ENCODE peak calls at places on chromosomes 7 and 10, in nine cellular contexts. G is RWPE2, D is HCT116, H is nephron progenitor cell, L is left colon, Z is ecto neural progenitor cell, I is endodermal cell, R is hypothalamus, F is immature natural killer cell. X is an unnamed sample.

GRCh38 chr10:128105383-128105782 is 20.8 kb downstream of the MKI67 start:
- DNase-seq in F (no peak), D (no peak), H (no peak), Z (no peak), R (no peak), G (no peak), L (no peak), I (no peak), X (no peak)

GRCh38 chr7:111045469-111045868 is 45.5 kb upstream of the LRRN3 start:
- DNase-seq in Z (no peak), I (no peak), L (no peak), H (no peak), R (no peak), F (no peak), D (no peak), G (no peak), X (peak; percentile 27)

GRCh38 chr7:140621326-140622035 is 19.1 kb downstream of the DENND2A start:
- DNase-seq in F (no peak), D (no peak), I (no peak), R (no peak), H (no peak), G (no peak), L (no peak), Z (no peak), X (no peak)

GRCh38 chr7:142709921-142710320 is 39.4 kb upstream of the PRSS1 start:
- DNase-seq in I (no peak), D (no peak), R (no peak), L (no peak), G (no peak), Z (no peak), F (no peak), H (no peak), X (no peak)

GRCh38 chr7:150337179-150337578 is 4.2 kb downstream of the RARRES2 start:
- DNase-seq in F (no peak), D (no peak), R (no peak), H (no peak), I (no peak), Z (no peak), G (no peak), L (peak; percentile 62), X (no peak)

GRCh38 chr10:58438340-58438739 is 53.1 kb downstream of the TFAM start:
- DNase-seq in D (no peak), R (no peak), G (no peak), I (no peak), Z (no peak), L (no peak), H (no peak), F (no peak), X (no peak)

GRCh38 chr7:26090927-26091519 is 61.0 kb upstream of the NFE2L3 start:
- DNase-seq in R (peak; percentile 3), L (no peak), D (peak; percentile 59), F (peak; percentile 32), Z (no peak), H (peak; percentile 17), G (no peak), I (no peak), X (peak; percentile 87)

GRCh38 chr7:90119178-90119971 is 34.9 kb upstream of the STEAP1 start:
- DNase-seq in F (no peak), I (peak; percentile 61), D (no peak), G (no peak), H (peak; percentile 57), R (peak; percentile 64), Z (peak; percentile 49), L (peak; percentile 6), X (peak; percentile 55)

GRCh38 chr7:47449810-47450586 is 131.9 kb downstream of the TNS3 start:
- DNase-seq in R (no peak), L (no peak), G (no peak), H (no peak), I (no peak), Z (no peak), D (no peak), F (no peak), X (no peak)

GRCh38 chr7:123410273-123410928 is 124.0 kb downstream of the IQUB start:
- DNase-seq in R (no peak), D (no peak), L (no peak), H (no peak), I (no peak), Z (no peak), F (no peak), G (no peak), X (no peak)

GRCh38 chr7:30159698-30160143 is 24.9 kb downstream of the MTURN start:
- DNase-seq in R (no peak), I (peak; percentile 72), F (no peak), H (peak; percentile 15), Z (no peak), L (peak; percentile 40), D (no peak), G (no peak), X (peak; percentile 61)

GRCh38 chr7:63105978-63106377 is 892.7 kb upstream of the ZNF722 start:
- DNase-seq in H (no peak), L (no peak), I (no peak), G (no peak), Z (no peak), D (no peak), R (no peak), F (no peak), X (no peak)

GRCh38 chr10:102603946-102604345 is 40.3 kb upstream of the TRIM8 start:
- DNase-seq in F (no peak), Z (no peak), G (no peak), L (no peak), R (no peak), D (no peak), H (no peak), I (no peak), X (no peak)

GRCh38 chr7:155996718-155997059 is 184.4 kb upstream of the SHH start:
- DNase-seq in F (no peak), R (no peak), L (no peak), H (no peak), D (no peak), G (no peak), Z (no peak), I (peak; percentile 3), X (no peak)

GRCh38 chr7:1763033-1763432 is 93.0 kb downstream of the ELFN1 start:
- DNase-seq in F (no peak), H (no peak), G (peak; percentile 13), I (no peak), R (no peak), D (no peak), Z (no peak), L (no peak), X (no peak)

GRCh38 chr10:53650794-53651193 is 878.2 kb upstream of the MBL2 start:
- DNase-seq in D (no peak), Z (no peak), H (no peak), L (no peak), F (no peak), R (no peak), I (no peak), G (no peak), X (no peak)

GRCh38 chr7:26490631-26491624 is 199.3 kb downstream of the SNX10 start:
- DNase-seq in G (peak; percentile 77), D (no peak), I (no peak), L (peak; percentile 22), R (no peak), Z (no peak), H (no peak), F (no peak), X (no peak)

GRCh38 chr10:70186571-70186970 is 16.3 kb upstream of the SAR1A start:
- DNase-seq in D (no peak), F (no peak), R (no peak), Z (no peak), I (no peak), H (no peak), G (no peak), L (no peak), X (no peak)

GRCh38 chr10:11823122-11823988 is at the start of gene PROSER2:
- DNase-seq in F (peak; percentile 15), I (peak; percentile 77), Z (peak; percentile 66), L (peak; percentile 73), H (peak; percentile 73), G (no peak), R (no peak), D (peak; percentile 27), X (peak; percentile 67)

GRCh38 chr10:101762736-101763135 is 13.2 kb downstream of the FGF8 start:
- DNase-seq in I (no peak), Z (no peak), D (no peak), H (no peak), L (no peak), F (no peak), R (no peak), G (no peak), X (no peak)

X was measured in GM23338.